ENCODE peak calls at places on chromosomes 11 and 22, in nine cellular contexts. P is fibroblast of pulmonary artery, N is endodermal cell, Q is brain microvascular endothelial cell, A is lower leg skin, S is left lung, X is HFFc6, R is heart right ventricle, K is IMR-90. T is an unnamed sample.

GRCh38 chr22:43007519-43008102 is 7.3 kb downstream of the PACSIN2 start:
- DNase-seq in P (peak), N (peak), Q (peak), A (no peak), S (peak), X (peak), R (no peak), K (peak), T (no peak)

GRCh38 chr22:49124588-49124987 is 703.1 kb downstream of the BRD1 start:
- DNase-seq in P (no peak), N (no peak), Q (no peak), A (no peak), S (no peak), X (no peak), R (no peak), K (no peak), T (no peak)

GRCh38 chr22:42757475-42757874 is 36.8 kb upstream of the A4GALT start:
- DNase-seq in P (no peak), N (peak), Q (no peak), A (no peak), S (no peak), X (no peak), R (no peak), K (peak), T (no peak)

GRCh38 chr11:6132431-6132830 is 24.9 kb downstream of the OR56B4 start:
- DNase-seq in P (no peak), N (no peak), Q (no peak), A (no peak), S (no peak), X (no peak), R (no peak), K (no peak), T (no peak)

GRCh38 chr11:726278-726915 is 20.4 kb downstream of the EPS8L2 start:
- DNase-seq in P (no peak), N (peak), Q (no peak), A (no peak), S (peak), X (no peak), R (no peak), K (peak), T (peak)

GRCh38 chr11:7907121-7907520 is 23.9 kb downstream of the OR10A6 start:
- DNase-seq in P (no peak), N (no peak), Q (no peak), A (no peak), S (no peak), X (no peak), R (no peak), K (no peak), T (no peak)

GRCh38 chr11:85918910-85919794 is 64.0 kb downstream of the CCDC83 start:
- DNase-seq in P (peak), N (no peak), Q (no peak), A (no peak), S (no peak), X (no peak), R (no peak), K (no peak), T (no peak)

GRCh38 chr22:30416403-30416802 is 9.2 kb upstream of the MTFP1 start:
- DNase-seq in P (no peak), N (no peak), Q (peak), A (no peak), S (no peak), X (no peak), R (no peak), K (peak), T (no peak)

GRCh38 chr11:76316726-76317125 is 64.2 kb downstream of the THAP12 start:
- DNase-seq in P (no peak), N (no peak), Q (no peak), A (no peak), S (no peak), X (no peak), R (no peak), K (no peak), T (no peak)

GRCh38 chr11:122107045-122107444 is 9.0 kb downstream of the BLID start:
- DNase-seq in P (no peak), N (no peak), Q (no peak), A (no peak), S (no peak), X (no peak), R (no peak), K (no peak), T (no peak)

GRCh38 chr11:112805658-112806057 is 155.6 kb upstream of the NCAM1 start:
- DNase-seq in P (no peak), N (no peak), Q (no peak), A (no peak), S (no peak), X (no peak), R (peak), K (no peak), T (no peak)

GRCh38 chr11:88206746-88207145 is 31.5 kb upstream of the RAB38 start:
- DNase-seq in P (peak), N (no peak), Q (peak), A (no peak), S (no peak), X (no peak), R (no peak), K (no peak), T (no peak)

GRCh38 chr11:110173775-110174644 is 80.8 kb downstream of the ZC3H12C start:
- DNase-seq in P (peak), N (peak), Q (peak), A (peak), S (peak), X (peak), R (peak), K (peak), T (peak)

GRCh38 chr22:30014244-30014643 is 66.0 kb upstream of the HORMAD2 start:
- DNase-seq in P (no peak), N (no peak), Q (no peak), A (no peak), S (no peak), X (no peak), R (no peak), K (no peak), T (no peak)

GRCh38 chr11:11468919-11469318 is 115.9 kb upstream of the CSNK2A3 start:
- DNase-seq in P (no peak), N (no peak), Q (peak), A (no peak), S (no peak), X (peak), R (no peak), K (peak), T (no peak)

GRCh38 chr11:58647141-58647699 is 24.8 kb downstream of the CNTF start:
- DNase-seq in P (no peak), N (no peak), Q (no peak), A (no peak), S (no peak), X (no peak), R (no peak), K (no peak), T (no peak)

GRCh38 chr11:69664901-69665300 is 10.3 kb downstream of the LTO1 start:
- DNase-seq in P (no peak), N (no peak), Q (no peak), A (no peak), S (no peak), X (no peak), R (no peak), K (no peak), T (no peak)

GRCh38 chr22:41260871-41261270 is 20.1 kb upstream of the CHADL start:
- DNase-seq in P (no peak), N (no peak), Q (no peak), A (no peak), S (no peak), X (no peak), R (peak), K (no peak), T (no peak)

GRCh38 chr11:69896250-69896649 is 77.0 kb upstream of the FGF3 start:
- DNase-seq in P (no peak), N (no peak), Q (no peak), A (no peak), S (no peak), X (no peak), R (no peak), K (peak), T (no peak)

GRCh38 chr11:84884836-84885235 is 742.3 kb downstream of the DLG2 start:
- DNase-seq in P (no peak), N (no peak), Q (no peak), A (no peak), S (no peak), X (no peak), R (no peak), K (no peak), T (no peak)

GRCh38 chr22:45680932-45681700 is 9.5 kb downstream of the ATXN10 start:
- DNase-seq in P (peak), N (no peak), Q (peak), A (no peak), S (no peak), X (peak), R (no peak), K (peak), T (no peak)

GRCh38 chr22:37940698-37941376 is 12.6 kb downstream of the C22orf23 start:
- DNase-seq in P (peak), N (no peak), Q (no peak), A (no peak), S (no peak), X (no peak), R (no peak), K (no peak), T (no peak)

GRCh38 chr22:31137721-31138120 is 2.6 kb downstream of the PLA2G3 start:
- DNase-seq in P (no peak), N (no peak), Q (no peak), A (no peak), S (no peak), X (no peak), R (no peak), K (no peak), T (no peak)

GRCh38 chr11:10906521-10906920 is 48.7 kb upstream of the ZBED5 start:
- DNase-seq in P (peak), N (no peak), Q (peak), A (no peak), S (no peak), X (peak), R (no peak), K (peak), T (no peak)

GRCh38 chr11:63871962-63872832 is 33.3 kb downstream of the MARK2 start:
- DNase-seq in P (peak), N (peak), Q (peak), A (peak), S (peak), X (peak), R (peak), K (peak), T (peak)

GRCh38 chr11:132131051-132131450 is 760.6 kb downstream of the NTM start:
- DNase-seq in P (no peak), N (no peak), Q (no peak), A (no peak), S (no peak), X (no peak), R (no peak), K (no peak), T (no peak)

GRCh38 chr11:132123854-132124835 is 753.7 kb downstream of the NTM start:
- DNase-seq in P (no peak), N (peak), Q (no peak), A (no peak), S (no peak), X (no peak), R (no peak), K (no peak), T (no peak)

GRCh38 chr11:132125855-132126841 is 755.7 kb downstream of the NTM start:
- DNase-seq in P (peak), N (peak), Q (no peak), A (no peak), S (no peak), X (no peak), R (no peak), K (peak), T (peak)

GRCh38 chr11:132123449-132123848 is 753.0 kb downstream of the NTM start:
- DNase-seq in P (no peak), N (no peak), Q (no peak), A (no peak), S (no peak), X (no peak), R (no peak), K (no peak), T (no peak)

DNA sequence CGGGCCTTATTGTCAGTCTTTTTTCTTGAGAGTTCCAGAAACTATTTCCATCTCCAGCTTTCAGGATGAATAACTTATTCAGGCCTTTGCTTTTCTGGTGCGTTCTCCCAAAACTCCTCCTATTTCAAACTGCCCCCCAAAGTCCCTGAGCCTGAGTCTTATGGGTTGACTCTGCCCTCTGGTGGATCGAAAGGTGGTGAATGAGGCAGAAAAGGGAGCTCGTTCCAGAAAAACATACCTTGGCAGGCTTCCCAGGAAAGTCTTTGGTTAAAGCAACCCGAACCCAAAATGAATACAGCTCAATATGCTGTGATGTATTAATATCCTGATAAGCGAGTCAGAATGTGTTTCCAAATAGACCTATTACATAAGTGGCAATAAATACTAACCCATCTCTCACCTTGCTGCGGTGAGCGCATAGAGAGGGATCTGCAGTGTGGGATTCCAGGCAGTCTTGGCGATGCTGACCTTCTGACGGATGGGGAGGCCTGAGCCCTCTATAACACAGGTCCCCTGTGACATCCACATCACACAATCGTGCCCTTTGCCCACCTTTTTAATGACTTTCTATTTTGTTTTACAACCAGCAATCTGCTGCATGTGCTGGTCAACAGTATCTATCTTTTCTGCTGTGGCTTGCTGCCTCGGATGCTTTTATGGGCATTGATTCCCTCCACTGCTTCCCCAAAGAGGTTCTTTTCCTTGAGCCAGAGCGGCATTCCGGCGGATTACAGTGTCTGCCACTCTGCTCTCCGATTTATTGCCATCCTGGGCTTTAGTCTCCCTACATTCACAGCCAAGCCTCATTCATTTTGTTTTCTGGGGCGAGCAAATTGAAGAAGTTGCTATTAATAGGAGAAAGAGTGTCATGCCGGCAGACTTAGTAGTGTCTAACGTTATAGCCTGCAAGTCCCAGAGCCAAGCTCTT is 756.8 kb downstream of the NTM start:
- DNase-seq in P (peak), N (peak), Q (peak), A (peak), S (no peak), X (peak), R (no peak), K (peak), T (peak)
- TF ChIP-seq CTCF in P (peak), N (peak), Q (peak), A (no peak), S (no peak), X (peak), R (peak), K (peak), T (peak)

DNA sequence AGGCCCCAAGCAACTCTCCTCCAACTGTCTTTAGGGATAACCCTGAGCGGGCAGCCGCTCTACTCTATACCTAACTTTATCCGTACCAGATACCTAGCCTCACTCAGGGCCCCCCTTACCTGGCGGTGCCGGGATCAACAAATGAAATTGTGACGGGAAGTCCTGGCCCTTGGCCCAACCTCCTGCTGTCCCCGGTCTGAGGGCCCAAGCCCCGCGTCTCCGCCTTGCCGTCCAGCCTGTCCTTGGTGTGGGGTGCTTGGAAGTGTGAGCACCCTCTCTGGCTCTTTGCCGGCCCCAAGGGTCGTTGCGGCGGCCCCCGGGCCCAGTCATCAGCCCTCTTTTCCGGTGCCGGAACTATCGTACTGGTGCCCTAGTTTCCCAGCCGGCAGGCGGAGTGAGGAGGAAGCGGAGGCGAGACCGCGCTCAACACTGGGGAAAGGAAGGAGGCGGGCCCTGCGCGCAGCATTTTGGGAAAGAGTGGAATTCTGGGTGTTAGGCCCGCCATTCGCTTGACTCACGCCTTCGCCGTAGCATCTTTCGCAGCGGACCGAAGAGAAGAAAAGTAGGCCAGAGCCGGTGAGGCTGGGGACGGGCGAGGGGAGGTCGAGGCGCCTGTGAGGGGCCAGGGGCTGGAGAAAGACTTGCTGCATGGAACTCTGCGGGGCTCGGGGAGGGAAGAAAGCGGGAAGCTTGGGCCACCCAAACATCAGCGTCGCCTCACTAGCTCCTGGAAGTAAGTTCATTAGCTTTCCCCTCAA is at the start of gene SNRPD3:
- DNase-seq in P (peak), N (peak), Q (peak), A (peak), S (peak), X (peak), R (peak), K (peak), T (peak)
- TF ChIP-seq CTCF in P (no peak), N (peak), Q (peak), A (no peak), S (peak), X (peak), R (no peak), K (no peak), T (no peak)

GRCh38 chr11:116660011-116660410 is 112.8 kb downstream of the BUD13 start:
- DNase-seq in P (no peak), N (no peak), Q (no peak), A (no peak), S (no peak), X (no peak), R (no peak), K (no peak), T (no peak)
- TF ChIP-seq CTCF in P (no peak), N (no peak), Q (no peak), A (no peak), S (no peak), X (no peak), R (no peak), K (no peak), T (no peak)

GRCh38 chr11:130582994-130583393 is 134.5 kb downstream of the ADAMTS15 start:
- DNase-seq in P (no peak), N (no peak), Q (no peak), A (no peak), S (no peak), X (no peak), R (no peak), K (no peak), T (no peak)

GRCh38 chr11:130583866-130584265 is 135.4 kb downstream of the ADAMTS15 start:
- DNase-seq in P (no peak), N (no peak), Q (no peak), A (no peak), S (no peak), X (no peak), R (no peak), K (no peak), T (no peak)

GRCh38 chr11:130582176-130582575 is 133.7 kb downstream of the ADAMTS15 start:
- DNase-seq in P (no peak), N (no peak), Q (no peak), A (no peak), S (no peak), X (no peak), R (no peak), K (no peak), T (no peak)

GRCh38 chr11:130580372-130580771 is 131.9 kb downstream of the ADAMTS15 start:
- DNase-seq in P (peak), N (peak), Q (peak), A (no peak), S (no peak), X (peak), R (no peak), K (peak), T (no peak)

DNA sequence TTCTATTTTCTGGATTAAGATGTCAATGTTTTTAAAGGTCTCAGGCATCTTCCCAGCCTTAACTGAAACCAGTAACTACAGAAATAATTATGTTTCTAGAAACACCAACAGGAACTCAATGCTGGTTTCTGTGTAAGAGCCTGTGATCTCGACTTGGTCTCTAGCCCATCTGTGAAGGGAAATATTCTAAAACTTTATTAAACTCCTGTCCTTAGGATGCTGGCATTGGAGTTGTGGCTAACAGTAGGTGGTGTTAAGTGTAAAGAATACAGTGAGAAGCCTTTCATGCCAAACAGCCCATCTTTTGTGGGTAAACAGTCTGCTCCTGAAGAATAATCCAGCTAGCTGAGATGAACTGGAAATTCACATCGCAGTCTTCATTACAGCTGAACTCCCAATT is 133.2 kb downstream of the ADAMTS15 start:
- DNase-seq in P (peak), N (no peak), Q (peak), A (no peak), S (no peak), X (no peak), R (no peak), K (peak), T (no peak)
- TF ChIP-seq CTCF in P (no peak), N (no peak), Q (no peak), A (no peak), S (no peak), X (no peak), R (no peak), K (no peak), T (no peak)